ENCODE peak calls at places on chromosomes 16 and 17, in four cellular contexts. W is K562, M is HCT116, H is HepG2. Z is an unnamed sample.
A peak's percentile ranks its signal among the peaks of the same experiment; 100 is the strongest.

GRCh38 chr17:17043668-17044226 is 1.5 kb downstream of the MPRIP start:
- DNase-seq in H (no peak), W (no peak), M (no peak), Z (no peak)

GRCh38 chr17:77579717-77580116 is 378.8 kb upstream of the TNRC6C start:
- DNase-seq in W (no peak), M (no peak), H (no peak), Z (no peak)

GRCh38 chr17:46013127-46013501 is 14.1 kb downstream of the STH start:
- DNase-seq in W (no peak), H (peak; percentile 33), M (no peak), Z (no peak)

GRCh38 chr17:9470171-9470570 is 105.4 kb downstream of the STX8 start:
- DNase-seq in M (no peak), H (no peak), W (no peak), Z (no peak)

GRCh38 chr17:46978489-46979022 is 497 bp downstream of the RPRML start:
- DNase-seq in H (no peak), M (no peak), W (peak; percentile 63), Z (no peak)

GRCh38 chr16:85659336-85659735 is 29.4 kb downstream of the GINS2 start:
- DNase-seq in W (no peak), H (no peak), M (no peak), Z (no peak)

GRCh38 chr17:19744492-19744891 is 3.6 kb downstream of the ALDH3A1 start:
- DNase-seq in W (no peak), H (no peak), M (no peak), Z (no peak)

GRCh38 chr16:89453662-89454321 is 36.6 kb downstream of the ANKRD11 start:
- DNase-seq in H (no peak), M (no peak), W (peak; percentile 45), Z (no peak)

GRCh38 chr16:49463529-49463928 is 89.9 kb downstream of the C16orf78 start:
- DNase-seq in W (no peak), M (no peak), H (no peak), Z (no peak)

GRCh38 chr17:32723310-32723955 is 153.5 kb downstream of the MYO1D start:
- DNase-seq in W (no peak), M (no peak), H (no peak), Z (no peak)

GRCh38 chr17:8212312-8213180 is 2.2 kb upstream of the AURKB start:
- DNase-seq in M (no peak), H (peak; percentile 91), W (peak; percentile 18), Z (no peak)

GRCh38 chr17:80948961-80949450 is 42.6 kb upstream of the CHMP6 start:
- DNase-seq in H (no peak), M (no peak), W (no peak), Z (no peak)

GRCh38 chr17:51029568-51030463 is 90.9 kb downstream of the SPAG9 start:
- DNase-seq in H (no peak), W (no peak), M (no peak), Z (no peak)

DNA sequence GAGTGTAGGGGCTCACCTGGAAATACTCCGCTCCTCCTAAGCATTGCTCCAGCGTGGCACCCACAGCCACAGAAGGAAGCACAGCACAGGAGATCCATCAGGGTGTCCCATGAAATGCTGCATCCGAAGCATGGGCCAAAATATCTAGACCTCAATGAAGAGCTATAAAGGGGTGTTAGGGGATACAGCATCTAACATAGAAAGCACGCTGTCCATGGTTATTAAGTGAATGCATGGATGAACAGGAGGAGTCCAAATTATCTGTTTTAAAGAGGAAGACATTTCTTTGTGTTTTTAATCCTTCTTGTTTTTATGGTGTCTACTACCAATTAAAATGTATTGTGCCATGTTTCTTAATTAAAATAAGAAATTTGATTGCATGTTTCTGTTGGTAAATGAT is 21.6 kb upstream of the KRT20 start:
- DNase-seq in M (no peak), W (no peak), H (no peak), Z (no peak)
- TF ChIP-seq REST in M (no peak), W (no peak), H (peak; percentile 67), Z (no peak)

GRCh38 chr17:62075308-62075815 is 10.3 kb upstream of the MED13 start:
- DNase-seq in H (no peak), M (no peak), W (no peak), Z (no peak)
- TF ChIP-seq TCF7L2 in H (no peak), M (no peak), W (no peak), Z (no peak)

GRCh38 chr17:1008008-1008761 is 11.3 kb downstream of the TIMM22 start:
- DNase-seq in M (no peak), H (no peak), W (no peak), Z (no peak)

GRCh38 chr17:1009411-1010085 is 12.6 kb downstream of the TIMM22 start:
- DNase-seq in H (no peak), M (no peak), W (no peak), Z (no peak)

GRCh38 chr17:1005361-1005946 is 8.5 kb downstream of the TIMM22 start:
- DNase-seq in H (no peak), M (no peak), W (no peak), Z (no peak)

GRCh38 chr17:1006054-1006453 is 9.1 kb downstream of the TIMM22 start:
- DNase-seq in M (no peak), W (no peak), H (no peak), Z (no peak)

DNA sequence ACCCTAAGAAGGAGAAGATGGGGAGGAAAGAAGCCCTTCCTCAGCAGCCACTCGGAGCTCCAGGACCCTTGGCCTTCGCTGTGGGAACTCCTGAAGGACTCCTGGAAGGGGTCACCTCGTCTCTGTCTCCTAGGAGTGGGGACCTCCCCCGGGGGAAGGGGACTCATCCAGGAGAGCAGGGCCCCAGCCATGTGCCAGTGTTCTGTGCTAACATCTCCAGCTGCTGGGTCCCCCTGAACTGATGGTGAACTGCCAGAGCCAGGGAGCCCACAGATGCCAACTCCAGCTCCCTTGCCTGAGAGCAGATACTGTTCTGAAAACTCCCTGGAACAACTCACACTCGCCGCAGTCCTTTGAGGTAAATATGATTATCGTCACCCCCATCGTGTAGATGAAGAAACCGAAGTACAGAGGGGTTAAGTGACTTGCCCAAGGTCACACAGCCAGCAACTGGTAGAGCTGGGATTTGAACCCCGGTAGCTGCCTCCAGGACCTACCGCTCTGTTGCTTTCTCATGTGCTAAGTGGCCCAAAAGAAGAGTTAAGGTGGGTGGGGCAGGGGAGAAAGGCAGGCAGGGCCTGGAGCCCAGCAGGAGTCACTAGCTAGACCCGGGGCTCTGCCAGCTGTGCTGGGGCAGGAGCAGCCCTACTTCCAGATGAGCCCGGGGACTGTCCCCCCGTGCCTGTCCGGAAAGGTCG is 10.5 kb downstream of the TIMM22 start:
- DNase-seq in M (no peak), H (no peak), W (no peak), Z (no peak)
- H3K27ac ChIP-seq in M (no peak overlapping the region), H (no peak overlapping the region), W (no peak overlapping the region), Z (no peak overlapping the region)

GRCh38 chr16:86809458-86809955 is 231.2 kb downstream of the FOXL1 start:
- DNase-seq in H (no peak), W (no peak), M (no peak), Z (peak; percentile 59)

GRCh38 chr16:86808863-86809444 is 230.6 kb downstream of the FOXL1 start:
- DNase-seq in M (no peak), W (no peak), H (no peak), Z (no peak)

GRCh38 chr16:86806838-86807351 is 228.5 kb downstream of the FOXL1 start:
- DNase-seq in W (no peak), H (no peak), M (no peak), Z (no peak)

GRCh38 chr16:86805210-86805609 is 226.9 kb downstream of the FOXL1 start:
- DNase-seq in H (no peak), W (no peak), M (no peak), Z (no peak)

DNA sequence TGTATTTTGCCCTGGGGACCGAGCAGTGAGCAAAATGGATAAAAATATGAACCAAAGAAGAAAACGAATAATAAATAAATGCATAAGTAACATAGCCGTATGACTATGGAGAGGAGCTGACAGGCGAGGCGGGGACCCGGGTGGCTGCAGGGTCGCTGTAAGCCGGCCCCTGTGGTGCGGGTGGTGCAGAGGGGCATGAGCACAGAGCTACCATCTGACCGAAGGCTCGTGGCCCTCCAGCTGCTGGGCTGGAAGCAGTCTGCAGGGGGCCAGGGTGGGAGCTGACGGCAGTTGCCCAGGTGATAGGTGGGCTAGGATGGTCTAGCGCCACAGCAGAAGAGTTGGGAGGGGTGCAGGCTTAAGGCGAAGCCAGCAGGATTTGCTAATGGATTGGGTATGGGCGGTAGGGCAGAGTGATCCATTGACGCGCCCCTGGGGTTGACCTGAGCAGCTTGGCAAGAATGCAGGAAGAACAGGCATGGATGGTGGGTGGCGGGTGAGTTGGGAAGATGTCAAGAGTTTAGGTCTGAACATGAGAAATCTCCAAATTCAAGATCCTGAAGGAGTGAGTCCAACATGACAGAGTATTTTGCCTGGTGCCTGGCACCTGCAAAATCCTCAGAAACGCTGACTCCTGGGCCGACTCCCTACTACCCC is 228.0 kb downstream of the FOXL1 start:
- DNase-seq in H (no peak), W (no peak), M (no peak), Z (no peak)
- TF ChIP-seq REST in H (no peak), W (no peak), M (no peak), Z (no peak)

GRCh38 chr17:79915850-79916430 is 76.7 kb upstream of the CBX4 start:
- DNase-seq in H (peak; percentile 75), M (peak; percentile 72), W (peak; percentile 83), Z (no peak)
- TF ChIP-seq TCF7L2 in H (no peak), M (peak; percentile 59), W (no peak), Z (no peak)

GRCh38 chr17:37432671-37433070 is 26.0 kb downstream of the TADA2A start:
- DNase-seq in M (no peak), W (no peak), H (no peak), Z (no peak)
- H3K27ac ChIP-seq in M (no peak overlapping the region), W (no peak overlapping the region), H (no peak overlapping the region), Z (no peak overlapping the region)

DNA sequence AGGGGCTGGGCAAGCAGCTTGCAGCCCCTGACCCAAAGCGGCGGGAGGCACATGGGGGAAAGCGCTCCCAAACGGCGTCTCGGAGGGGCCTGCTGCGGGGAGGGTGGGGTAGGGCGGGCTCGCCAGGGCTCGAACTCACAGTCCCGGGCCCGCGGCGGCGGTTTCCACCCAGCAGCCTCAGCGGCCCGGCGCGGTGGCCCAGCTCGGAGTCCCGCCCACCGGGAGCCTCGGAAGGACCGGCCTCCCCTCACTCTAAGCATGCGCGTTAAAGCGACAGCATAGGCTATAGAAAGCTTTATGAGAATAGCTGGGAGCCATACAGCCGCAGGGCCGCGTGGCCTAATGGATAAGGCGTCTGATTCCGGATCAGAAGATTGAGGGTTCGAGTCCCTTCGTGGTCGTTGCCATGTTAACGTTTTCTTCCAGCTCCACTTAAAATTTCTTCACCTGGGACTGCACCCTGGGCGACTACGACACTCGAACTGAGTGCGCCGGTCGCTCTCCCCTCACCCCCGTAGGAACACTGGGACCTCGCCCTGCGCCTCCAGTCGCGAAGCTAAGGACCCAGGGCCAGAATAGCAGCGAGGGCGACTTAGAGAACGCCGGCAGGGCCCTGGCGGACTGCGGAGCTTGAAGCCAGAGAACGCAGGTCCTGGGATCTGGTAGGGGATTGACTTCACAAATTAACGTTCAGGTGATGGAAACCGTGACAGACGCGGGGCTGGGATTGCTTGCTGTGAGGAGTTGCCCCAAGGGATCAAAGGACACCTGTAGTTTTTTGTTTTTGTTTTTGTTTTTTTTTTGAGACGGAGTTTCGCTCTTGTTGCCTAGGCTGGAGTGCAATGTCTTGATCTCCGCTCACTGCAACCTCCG is 15.8 kb downstream of the ZNF213 start:
- DNase-seq in W (peak; percentile 97), M (peak; percentile 92), H (peak; percentile 94), Z (peak; percentile 99)
- TF ChIP-seq REST in W (no peak), M (no peak), H (no peak), Z (no peak)

DNA sequence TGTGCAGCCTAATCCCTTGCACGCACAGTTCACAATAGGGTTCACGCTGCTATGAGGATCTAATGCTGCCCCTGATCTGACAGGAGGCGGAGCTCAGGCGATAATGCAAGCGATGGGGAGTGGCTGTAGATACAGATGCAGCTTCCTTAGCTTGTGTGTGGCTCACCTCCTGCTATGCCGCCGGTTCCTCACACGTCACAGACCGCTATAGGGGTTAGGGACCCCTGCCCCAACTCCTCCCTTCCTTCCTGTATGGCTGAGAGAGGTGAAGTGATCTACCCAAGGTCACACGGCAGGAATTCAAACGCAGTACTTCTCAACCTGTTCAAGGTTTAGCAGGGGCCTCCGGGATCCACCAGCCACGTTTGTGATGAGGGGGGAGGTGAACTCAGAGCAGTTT is 13.4 kb upstream of the PLLP start:
- DNase-seq in M (no peak), W (no peak), H (no peak), Z (no peak)
- TF ChIP-seq TCF7L2 in M (no peak), W (no peak), H (no peak), Z (no peak)

Z was measured in Panc1.